ENCODE peak calls at places on chromosomes 13 and 19, in four cellular contexts. B is sigmoid colon, E is ovary, M is tibial nerve. R is an unnamed sample.

GRCh38 chr19:41321204-41321599 is 11.2 kb downstream of the CCDC97 start:
- DNase-seq in M (no peak), E (no peak), B (no peak), R (no peak)

GRCh38 chr19:15717781-15718180 is 10.0 kb upstream of the OR10H2 start:
- DNase-seq in B (no peak), M (no peak), E (no peak), R (no peak)

GRCh38 chr19:21749090-21749489 is 18.3 kb downstream of the ZNF100 start:
- DNase-seq in M (no peak), B (no peak), E (no peak), R (no peak)

GRCh38 chr13:38519229-38519910 is 167.5 kb upstream of the FREM2 start:
- DNase-seq in M (no peak), E (no peak), B (no peak), R (no peak)

GRCh38 chr13:21894703-21895699 is 224.1 kb downstream of the FGF9 start:
- DNase-seq in M (no peak), E (no peak), B (no peak), R (no peak)

GRCh38 chr13:106362637-106363036 is 172.8 kb downstream of the EFNB2 start:
- DNase-seq in M (no peak), B (no peak), E (no peak), R (no peak)

GRCh38 chr13:106998664-106999063 is 430.7 kb upstream of the ARGLU1 start:
- DNase-seq in M (no peak), E (no peak), B (no peak), R (no peak)

GRCh38 chr13:41500501-41500900 is 43.2 kb downstream of the RGCC start:
- DNase-seq in E (no peak), M (no peak), B (no peak), R (peak; percentile 26)

GRCh38 chr19:15015946-15016542 is 33.2 kb upstream of the CASP14 start:
- DNase-seq in B (no peak), E (no peak), M (no peak), R (no peak)

GRCh38 chr13:51958217-51958547 is 53.1 kb downstream of the ATP7B start:
- DNase-seq in E (no peak), M (no peak), B (no peak), R (no peak)

GRCh38 chr13:40806241-40806640 is 16.8 kb downstream of the SLC25A15 start:
- DNase-seq in B (no peak), M (no peak), E (no peak), R (no peak)

GRCh38 chr19:373391-374182 is 29.0 kb upstream of the MIER2 start:
- DNase-seq in E (no peak), B (peak; percentile 57), M (no peak), R (no peak)

GRCh38 chr19:38918526-38918925 is 6.5 kb upstream of the CCER2 start:
- DNase-seq in E (no peak), M (no peak), B (no peak), R (no peak)

GRCh38 chr19:18514800-18515682 is 6.8 kb downstream of the ELL start:
- DNase-seq in M (no peak), E (peak; percentile 78), B (peak; percentile 83), R (no peak)

GRCh38 chr13:23988546-23989122 is 91.3 kb upstream of the C1QTNF9B start:
- DNase-seq in B (no peak), E (no peak), M (no peak), R (no peak)

GRCh38 chr13:112254900-112255299 is 121.3 kb upstream of the SPACA7 start:
- DNase-seq in B (no peak), M (no peak), E (no peak), R (no peak)

GRCh38 chr13:110625771-110626321 is 10.5 kb downstream of the NAXD start:
- DNase-seq in M (no peak), E (no peak), B (no peak), R (no peak)

GRCh38 chr13:33494596-33495214 is 209.2 kb upstream of the STARD13 start:
- DNase-seq in E (no peak), B (no peak), M (no peak), R (no peak)

GRCh38 chr13:99375806-99376080 is 68.5 kb upstream of the GPR183 start:
- DNase-seq in B (no peak), M (no peak), E (no peak), R (no peak)

GRCh38 chr19:38228005-38228377 is 4.0 kb upstream of the DPF1 start:
- DNase-seq in M (no peak), E (no peak), B (no peak), R (no peak)

GRCh38 chr19:10122066-10122465 is 2.4 kb upstream of the EIF3G start:
- DNase-seq in M (no peak), B (no peak), E (no peak), R (no peak)

GRCh38 chr19:19461671-19462622 is 53.4 kb downstream of the TSSK6 start:
- DNase-seq in E (peak; percentile 76), M (no peak), B (peak; percentile 83), R (peak; percentile 88)

GRCh38 chr19:42323852-42324654 is 1.4 kb upstream of the MEGF8 start:
- DNase-seq in M (no peak), B (no peak), E (peak; percentile 42), R (peak; percentile 88)

GRCh38 chr13:73657821-73658540 is 476.2 kb downstream of the KLF12 start:
- DNase-seq in E (no peak), M (no peak), B (no peak), R (no peak)

GRCh38 chr13:27954406-27954851 is 14.7 kb downstream of the CDX2 start:
- DNase-seq in E (no peak), M (no peak), B (no peak), R (no peak)

GRCh38 chr19:35585844-35586243 is at the start of gene PMIS2:
- DNase-seq in B (no peak), E (no peak), M (no peak), R (no peak)

GRCh38 chr19:23002690-23003422 is at the start of gene ZNF728:
- DNase-seq in B (peak; percentile 91), M (peak; percentile 29), E (peak; percentile 71), R (peak; percentile 20)

GRCh38 chr13:110266431-110266809 is 40.5 kb downstream of the COL4A1 start:
- DNase-seq in B (no peak), E (no peak), M (no peak), R (no peak)

GRCh38 chr13:35700661-35701060 is 224.2 kb upstream of the MAB21L1 start:
- DNase-seq in B (no peak), M (no peak), E (no peak), R (no peak)

GRCh38 chr19:41638624-41639023 is 11.8 kb upstream of the CEACAM4 start:
- DNase-seq in E (no peak), M (no peak), B (no peak), R (no peak)

GRCh38 chr13:106610511-106610910 is 42.6 kb upstream of the ARGLU1 start:
- DNase-seq in M (no peak), B (no peak), E (no peak), R (no peak)

GRCh38 chr19:20423381-20424207 is 142.0 kb downstream of the ZNF737 start:
- DNase-seq in E (peak; percentile 56), M (peak; percentile 26), B (peak; percentile 83), R (peak; percentile 73)

GRCh38 chr19:35120492-35120891 is 4.9 kb downstream of the FXYD3 start:
- DNase-seq in E (no peak), M (no peak), B (no peak), R (no peak)

GRCh38 chr19:21604941-21605548 is 99.6 kb downstream of the ZNF429 start:
- DNase-seq in B (no peak), M (no peak), E (no peak), R (no peak)

GRCh38 chr19:5693195-5694166 is 3.4 kb downstream of the RPL36 start:
- DNase-seq in B (peak; percentile 65), M (no peak), E (no peak), R (no peak)

GRCh38 chr13:94128430-94128829 is 351.1 kb downstream of the DCT start:
- DNase-seq in B (peak; percentile 68), E (no peak), M (peak; percentile 13), R (no peak)

GRCh38 chr19:46634656-46635218 is 1.3 kb downstream of the GNG8 start:
- DNase-seq in E (no peak), M (no peak), B (no peak), R (peak; percentile 74)

GRCh38 chr13:46712524-46712923 is 84.4 kb downstream of the ESD start:
- DNase-seq in E (no peak), B (no peak), M (no peak), R (no peak)
- TF ChIP-seq CTCF in E (no peak), B (no peak), M (no peak), R (no peak)

GRCh38 chr19:43775299-43775890 is 5.4 kb downstream of the KCNN4 start:
- DNase-seq in M (no peak), B (no peak), E (no peak), R (no peak)

GRCh38 chr19:43776285-43776684 is 4.5 kb downstream of the KCNN4 start:
- DNase-seq in E (no peak), M (no peak), B (no peak), R (no peak)

GRCh38 chr19:43773725-43774102 is 7.1 kb downstream of the KCNN4 start:
- DNase-seq in M (no peak), E (no peak), B (no peak), R (no peak)

GRCh38 chr19:43777163-43777700 is 3.5 kb downstream of the KCNN4 start:
- DNase-seq in E (no peak), B (no peak), M (no peak), R (no peak)

DNA sequence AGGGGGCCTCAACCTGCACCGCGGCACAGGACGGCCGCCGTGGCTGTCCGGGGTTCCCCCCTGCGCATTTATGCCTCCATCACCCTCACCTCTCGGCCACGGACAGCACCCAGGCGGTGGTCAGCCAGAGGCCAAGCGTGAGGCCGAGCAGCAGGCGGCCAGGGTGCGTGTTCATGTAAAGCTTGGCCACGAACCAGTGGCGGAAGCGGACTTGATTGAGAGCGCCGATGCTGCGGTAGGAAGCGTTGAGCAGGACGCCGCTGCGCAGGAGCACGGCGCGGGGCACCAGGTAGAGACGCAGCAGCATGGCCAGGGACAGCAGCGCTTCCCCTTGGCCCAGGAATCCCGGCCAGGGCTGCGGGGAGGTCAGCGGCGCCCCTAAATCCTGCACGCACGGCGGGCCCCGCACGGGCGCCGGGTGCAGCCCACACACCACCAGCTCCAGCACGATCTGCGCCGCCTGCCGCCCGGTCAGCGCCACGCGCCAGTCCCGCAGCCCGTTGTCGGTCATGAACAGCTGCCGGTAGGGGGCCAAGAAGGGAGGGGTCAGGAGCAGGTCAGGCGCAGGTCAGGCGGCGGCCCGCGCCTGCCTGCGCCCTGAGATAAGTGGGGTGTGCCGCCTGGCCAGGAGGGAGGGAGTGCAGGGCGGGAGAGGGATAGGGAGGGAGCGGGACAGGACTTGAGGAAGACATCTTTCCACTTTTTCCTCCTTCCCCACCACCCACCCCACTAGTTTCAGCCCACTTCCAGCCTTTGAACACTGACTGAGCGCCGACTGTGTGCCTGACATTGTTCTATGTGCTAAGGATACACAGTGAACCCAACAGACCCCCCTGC is 6.5 kb downstream of the KCNN4 start:
- DNase-seq in B (no peak), M (no peak), E (peak; percentile 60), R (peak; percentile 65)
- TF ChIP-seq EP300 in B (no peak), M (no peak), E (no peak), R (no peak)

GRCh38 chr19:1513492-1514294 is 874 bp upstream of the ADAMTSL5 start:
- DNase-seq in B (no peak), E (peak; percentile 43), M (no peak), R (peak; percentile 39)
- TF ChIP-seq CTCF in B (peak; percentile 51), E (no peak), M (peak; percentile 48), R (peak; percentile 42)

GRCh38 chr19:43841990-43842389 is 14.9 kb downstream of the ZNF283 start:
- DNase-seq in M (no peak), B (no peak), E (no peak), R (no peak)

GRCh38 chr19:43848821-43849220 is 21.7 kb downstream of the ZNF283 start:
- DNase-seq in M (no peak), B (no peak), E (no peak), R (no peak)

GRCh38 chr19:43847246-43847645 is 20.1 kb downstream of the ZNF283 start:
- DNase-seq in E (no peak), M (no peak), B (no peak), R (no peak)

GRCh38 chr19:43847884-43848283 is 20.8 kb downstream of the ZNF283 start:
- DNase-seq in B (no peak), M (no peak), E (no peak), R (no peak)
- TF ChIP-seq EP300 in B (no peak), M (no peak), E (no peak), R (no peak)